ENCODE peak calls at places on chromosomes 3 and 15, in seven cellular contexts. O is B cell, J is transverse colon, V is HFF-Myc, K is neural progenitor cell, M is GM13977, E is cardiac muscle cell. D is an unnamed sample.

GRCh38 chr15:101156509-101157159 is 95.2 kb downstream of the CHSY1 start:
- DNase-seq in O (peak; percentile 77), J (peak; percentile 51), V (no peak), K (no peak), M (peak; percentile 88), E (no peak), D (no peak)

GRCh38 chr3:123739754-123740153 is 144.4 kb downstream of the MYLK start:
- DNase-seq in O (no peak), J (peak; percentile 42), V (no peak), K (no peak), M (no peak), E (no peak), D (no peak)

GRCh38 chr3:25096536-25096935 is 331.5 kb upstream of the RARB start:
- DNase-seq in O (no peak), J (no peak), V (no peak), K (no peak), M (no peak), E (no peak), D (no peak)

GRCh38 chr3:13134879-13135206 is 61.6 kb upstream of the IQSEC1 start:
- DNase-seq in O (no peak), J (no peak), V (no peak), K (no peak), M (no peak), E (no peak), D (no peak)

GRCh38 chr3:183438749-183439148 is 10.3 kb upstream of the MCF2L2 start:
- DNase-seq in O (no peak), J (peak; percentile 42), V (no peak), K (no peak), M (no peak), E (no peak), D (no peak)

GRCh38 chr3:13544293-13544831 is 4.6 kb upstream of the FBLN2 start:
- DNase-seq in O (peak; percentile 58), J (no peak), V (no peak), K (no peak), M (no peak), E (no peak), D (no peak)

GRCh38 chr3:194082596-194083220 is 53.2 kb upstream of the HES1 start:
- DNase-seq in O (no peak), J (no peak), V (peak; percentile 31), K (no peak), M (no peak), E (no peak), D (no peak)

GRCh38 chr15:70509282-70510272 is 253.8 kb downstream of the UACA start:
- DNase-seq in O (no peak), J (no peak), V (no peak), K (no peak), M (no peak), E (no peak), D (no peak)

GRCh38 chr3:72829701-72830100 is 18.5 kb downstream of the SHQ1 start:
- DNase-seq in O (no peak), J (no peak), V (no peak), K (no peak), M (no peak), E (no peak), D (no peak)

GRCh38 chr3:197749315-197749600 is 425 bp upstream of the FYTTD1 start:
- DNase-seq in O (peak; percentile 71), J (peak; percentile 63), V (no peak), K (peak; percentile 79), M (peak; percentile 72), E (peak; percentile 65), D (no peak)

GRCh38 chr15:71273731-71274447 is 158.6 kb downstream of the THSD4 start:
- DNase-seq in O (no peak), J (no peak), V (no peak), K (no peak), M (no peak), E (peak; percentile 12), D (no peak)

GRCh38 chr3:113441051-113441770 is at the start of gene CFAP44:
- DNase-seq in O (peak; percentile 70), J (peak; percentile 62), V (peak; percentile 22), K (peak; percentile 88), M (no peak), E (peak; percentile 60), D (peak; percentile 75)

GRCh38 chr3:175238848-175239247 is 379.7 kb downstream of the NAALADL2 start:
- DNase-seq in O (no peak), J (no peak), V (no peak), K (no peak), M (no peak), E (peak; percentile 39), D (no peak)

GRCh38 chr3:177069514-177070329 is 127.6 kb downstream of the TBL1XR1 start:
- DNase-seq in O (no peak), J (no peak), V (no peak), K (no peak), M (no peak), E (no peak), D (no peak)

GRCh38 chr3:38039899-38040261 is 872 bp downstream of the DLEC1 start:
- DNase-seq in O (peak; percentile 78), J (peak; percentile 80), V (no peak), K (peak; percentile 41), M (no peak), E (no peak), D (peak; percentile 47)
- TF ChIP-seq CTCF in O (peak; percentile 28), J (no peak), V (peak; percentile 11), K (no peak), M (peak; percentile 26), E (peak; percentile 31), D (peak; percentile 45)

GRCh38 chr15:83713242-83713641 is 59.3 kb downstream of the ADAMTSL3 start:
- DNase-seq in O (no peak), J (no peak), V (no peak), K (no peak), M (no peak), E (no peak), D (no peak)

GRCh38 chr15:83716605-83717004 is 62.7 kb downstream of the ADAMTSL3 start:
- DNase-seq in O (no peak), J (no peak), V (no peak), K (no peak), M (no peak), E (no peak), D (no peak)

GRCh38 chr15:83717010-83717409 is 63.1 kb downstream of the ADAMTSL3 start:
- DNase-seq in O (no peak), J (no peak), V (no peak), K (no peak), M (no peak), E (no peak), D (no peak)

GRCh38 chr15:83710452-83710851 is 56.5 kb downstream of the ADAMTSL3 start:
- DNase-seq in O (no peak), J (no peak), V (no peak), K (no peak), M (no peak), E (no peak), D (no peak)

DNA sequence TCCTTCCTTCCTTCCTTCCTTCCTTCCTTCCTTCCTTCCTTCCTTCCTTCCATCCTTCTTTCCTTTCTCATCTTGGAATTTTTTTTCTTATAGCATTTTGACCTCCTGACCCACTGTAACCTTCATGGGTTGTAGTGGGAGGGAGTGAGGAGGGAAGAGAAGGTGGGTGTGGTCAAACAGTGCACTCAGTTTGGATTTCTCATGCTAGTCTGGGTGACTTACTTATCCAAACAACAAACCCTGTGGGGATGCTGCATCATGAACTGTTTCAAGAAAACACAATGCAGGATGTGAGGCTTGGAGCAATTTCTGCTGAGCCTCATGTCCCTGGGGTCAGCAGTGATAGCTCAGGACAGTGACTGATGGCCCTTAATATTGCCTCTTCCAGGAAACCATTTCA is 61.0 kb downstream of the ADAMTSL3 start:
- DNase-seq in O (no peak), J (no peak), V (no peak), K (no peak), M (no peak), E (no peak), D (no peak)
- TF ChIP-seq CTCF in O (no peak), J (no peak), V (no peak), K (no peak), M (no peak), E (no peak), D (no peak)

DNA sequence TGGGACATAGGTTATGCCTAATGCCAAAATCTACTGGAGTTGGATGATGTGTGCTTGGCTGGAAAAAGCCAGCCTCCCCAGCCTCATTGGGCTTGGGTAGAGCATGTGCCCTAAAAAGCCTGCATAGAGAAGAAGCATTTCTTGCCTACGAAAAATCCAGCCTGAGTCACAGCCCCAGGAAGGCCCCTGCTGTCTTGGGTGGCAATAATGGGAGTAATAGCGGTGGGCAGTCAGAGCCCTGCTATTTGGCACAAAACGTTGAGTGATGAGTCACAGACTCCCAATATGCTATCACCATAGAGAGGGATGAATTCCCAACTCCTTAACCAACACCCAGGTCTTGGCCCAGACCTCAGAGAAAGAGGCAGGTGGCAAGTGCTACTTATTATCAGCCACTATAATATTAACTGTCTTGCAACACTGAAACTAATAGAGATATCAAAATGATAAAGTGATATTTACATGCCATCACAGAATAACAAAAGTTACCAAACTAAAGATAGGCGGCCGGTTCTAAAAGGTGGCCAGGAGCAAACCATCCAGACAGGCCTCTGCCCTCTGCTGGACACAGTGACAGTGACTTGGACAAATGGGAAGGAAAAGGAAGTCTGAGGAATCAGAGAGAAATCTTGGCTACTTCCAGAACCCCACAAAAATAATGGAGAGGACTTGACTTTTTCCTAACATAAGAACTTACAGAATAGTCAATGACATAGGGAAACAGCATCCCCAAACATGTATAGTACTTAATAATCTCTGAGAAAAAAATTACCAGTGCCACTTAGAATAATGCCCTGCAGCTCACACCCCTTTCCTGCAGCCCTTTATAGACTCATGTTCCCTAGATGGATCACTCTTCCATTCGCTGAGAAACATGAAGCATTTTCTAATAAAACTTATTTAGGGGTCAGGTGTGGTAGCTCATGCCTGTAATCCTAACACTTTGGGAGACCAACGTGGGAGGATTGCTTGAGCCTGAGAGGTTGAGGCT is 51.9 kb upstream of the MUC13 start:
- DNase-seq in O (no peak), J (peak; percentile 60), V (peak; percentile 69), K (peak; percentile 59), M (no peak), E (no peak), D (no peak)
- TF ChIP-seq CTCF in O (no peak), J (peak; percentile 75), V (peak; percentile 71), K (peak; percentile 74), M (peak; percentile 30), E (peak; percentile 49), D (no peak)

GRCh38 chr15:26892678-26893077 is 25.8 kb downstream of the GABRA5 start:
- DNase-seq in O (no peak), J (no peak), V (no peak), K (no peak), M (no peak), E (no peak), D (no peak)

GRCh38 chr15:26892119-26892518 is 25.3 kb downstream of the GABRA5 start:
- DNase-seq in O (peak; percentile 7), J (no peak), V (no peak), K (no peak), M (peak; percentile 3), E (no peak), D (no peak)

GRCh38 chr15:26890988-26891387 is 24.1 kb downstream of the GABRA5 start:
- DNase-seq in O (no peak), J (no peak), V (no peak), K (no peak), M (peak; percentile 3), E (no peak), D (no peak)

GRCh38 chr15:26890451-26890850 is 23.6 kb downstream of the GABRA5 start:
- DNase-seq in O (peak; percentile 15), J (no peak), V (no peak), K (no peak), M (peak; percentile 2), E (no peak), D (no peak)

DNA sequence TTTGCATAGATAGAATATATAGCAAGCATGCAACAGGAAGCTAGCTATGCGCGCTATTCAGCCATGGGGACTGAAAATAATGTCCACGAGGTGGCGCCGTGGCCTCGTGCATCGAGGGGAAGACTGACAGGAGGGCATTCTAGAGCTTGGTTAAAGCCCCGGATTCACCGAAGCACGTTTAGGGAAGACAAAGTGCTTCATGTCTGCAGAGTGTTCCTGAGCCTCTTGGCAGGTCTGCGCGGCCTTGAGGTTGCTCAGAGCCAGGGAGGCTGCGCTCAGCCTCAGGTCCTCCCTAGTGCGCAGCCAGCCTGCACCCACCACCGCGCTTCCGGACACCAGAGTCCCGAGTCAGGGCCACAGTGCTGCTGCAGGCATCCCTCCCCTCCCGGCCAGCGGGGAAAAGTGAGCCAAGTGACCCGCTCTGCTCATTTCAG is 24.6 kb downstream of the GABRA5 start:
- DNase-seq in O (peak; percentile 19), J (no peak), V (peak; percentile 30), K (peak; percentile 91), M (peak; percentile 64), E (peak; percentile 86), D (no peak)
- TF ChIP-seq CTCF in O (peak; percentile 9), J (peak; percentile 15), V (peak; percentile 63), K (peak; percentile 92), M (peak; percentile 70), E (peak; percentile 63), D (no peak)